ENCODE peak calls at places on chromosomes 12 and 14, in four cellular contexts. F is HEK293T, K is H1, L is HepG2. S is an unnamed sample.

GRCh38 chr12:79681008-79681590 is 9.7 kb downstream of the PAWR start:
- DNase-seq in F (no peak), K (no peak), L (no peak), S (no peak)

GRCh38 chr12:6229823-6230222 is 29.6 kb downstream of the CD9 start:
- DNase-seq in F (no peak), K (no peak), L (peak), S (no peak)

GRCh38 chr14:101561145-101561896 is at the start of gene DIO3:
- DNase-seq in F (peak), K (no peak), L (no peak), S (no peak)

GRCh38 chr14:96497087-96497486 is 5.1 kb upstream of the PAPOLA start:
- DNase-seq in F (no peak), K (no peak), L (no peak), S (no peak)

GRCh38 chr14:93571275-93571674 is 140.5 kb downstream of the UNC79 start:
- DNase-seq in F (no peak), K (no peak), L (no peak), S (no peak)

GRCh38 chr12:130838284-130838950 is 633 bp downstream of the STX2 start:
- DNase-seq in F (peak), K (no peak), L (peak), S (no peak)

GRCh38 chr12:117986705-117987469 is 18.1 kb upstream of the KSR2 start:
- DNase-seq in F (no peak), K (no peak), L (no peak), S (no peak)

GRCh38 chr14:38137005-38137404 is 70.7 kb upstream of the SSTR1 start:
- DNase-seq in F (no peak), K (no peak), L (no peak), S (no peak)

GRCh38 chr12:34625116-34625515 is 602.8 kb downstream of the ALG10 start:
- DNase-seq in F (peak), K (no peak), L (peak), S (no peak)

GRCh38 chr12:40559865-40560264 is 132.4 kb upstream of the CNTN1 start:
- DNase-seq in F (no peak), K (no peak), L (no peak), S (peak)

GRCh38 chr14:66974397-66975025 is 214.7 kb upstream of the GARIN2 start:
- DNase-seq in F (no peak), K (no peak), L (no peak), S (no peak)

GRCh38 chr12:52821826-52822660 is 8.1 kb upstream of the KRT4 start:
- DNase-seq in F (no peak), K (no peak), L (no peak), S (no peak)

GRCh38 chr12:57626111-57626928 is 6.7 kb downstream of the B4GALNT1 start:
- DNase-seq in F (no peak), K (no peak), L (no peak), S (no peak)

GRCh38 chr14:99721792-99722516 is 37.9 kb downstream of the CYP46A1 start:
- DNase-seq in F (no peak), K (no peak), L (no peak), S (no peak)

GRCh38 chr14:100618763-100619320 is 31.6 kb upstream of the BEGAIN start:
- DNase-seq in F (no peak), K (no peak), L (no peak), S (no peak)

GRCh38 chr12:47904647-47905312 is at the start of gene VDR:
- DNase-seq in F (peak), K (peak), L (peak), S (no peak)

GRCh38 chr12:79001404-79001803 is 136.8 kb downstream of the SYT1 start:
- DNase-seq in F (no peak), K (no peak), L (no peak), S (no peak)

GRCh38 chr14:106547735-106548550 is 1021.6 kb downstream of the TMEM121 start:
- DNase-seq in F (no peak), K (no peak), L (no peak), S (no peak)
- TF ChIP-seq SUZ12 in F (no peak), K (no peak), L (no peak), S (no peak)

GRCh38 chr12:54998958-54999510 is 14.5 kb upstream of the TESPA1 start:
- DNase-seq in F (no peak), K (no peak), L (no peak), S (no peak)
- TF ChIP-seq SUZ12 in F (no peak), K (no peak), L (no peak), S (no peak)

DNA sequence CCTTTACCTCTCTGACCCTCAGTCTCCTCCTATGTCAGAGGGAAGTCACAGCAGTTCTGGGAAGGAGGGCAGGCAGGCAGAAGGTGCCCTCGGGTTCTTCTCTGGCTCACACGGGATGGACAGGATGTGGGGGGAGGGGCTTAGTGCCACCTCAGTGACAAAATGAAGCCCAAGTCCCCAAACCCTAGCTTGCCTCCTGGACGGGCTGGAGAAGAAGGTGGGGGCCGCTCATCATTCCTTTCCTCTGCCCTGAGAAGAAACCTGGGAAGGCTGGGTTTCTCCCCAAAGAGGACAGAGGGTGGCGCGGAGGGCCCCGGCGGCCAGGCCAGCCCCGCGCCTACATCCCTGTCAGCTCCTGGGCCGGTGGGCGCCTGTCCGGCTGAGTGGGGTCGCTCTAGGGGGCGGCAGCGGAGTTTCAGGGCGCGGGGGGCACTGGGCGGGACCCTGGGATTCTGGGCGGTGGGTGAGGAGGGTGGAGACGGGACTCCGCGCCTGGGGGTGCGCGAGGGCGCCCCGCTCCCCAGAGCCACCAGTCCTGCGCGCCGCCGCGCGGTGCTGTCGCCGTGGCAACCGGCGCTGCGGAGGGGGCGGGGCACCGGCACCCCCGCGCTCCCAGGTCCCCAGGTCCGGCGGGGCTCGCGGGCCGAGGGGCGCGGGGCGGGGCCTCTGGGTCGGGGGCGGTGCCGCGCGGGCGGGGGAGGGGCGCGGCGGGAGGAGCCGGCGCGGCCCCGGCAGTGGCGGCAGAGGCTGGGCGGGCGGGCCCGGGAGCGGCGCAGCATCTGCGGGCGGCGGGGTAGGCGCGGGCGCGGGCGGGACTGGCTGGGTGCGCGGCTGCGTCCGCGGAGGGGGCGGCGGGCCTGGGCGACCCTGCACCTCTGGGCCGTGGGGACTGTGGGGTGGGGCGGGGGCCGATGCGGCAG is at the start of gene TMEM121:
- DNase-seq in F (peak), K (no peak), L (no peak), S (no peak)
- TF ChIP-seq SUZ12 in F (no peak), K (no peak), L (no peak), S (peak)

GRCh38 chr12:29732211-29732992 is 51.3 kb downstream of the TMTC1 start:
- DNase-seq in F (no peak), K (no peak), L (no peak), S (no peak)
- TF ChIP-seq SUZ12 in F (no peak), K (no peak), L (no peak), S (no peak)

DNA sequence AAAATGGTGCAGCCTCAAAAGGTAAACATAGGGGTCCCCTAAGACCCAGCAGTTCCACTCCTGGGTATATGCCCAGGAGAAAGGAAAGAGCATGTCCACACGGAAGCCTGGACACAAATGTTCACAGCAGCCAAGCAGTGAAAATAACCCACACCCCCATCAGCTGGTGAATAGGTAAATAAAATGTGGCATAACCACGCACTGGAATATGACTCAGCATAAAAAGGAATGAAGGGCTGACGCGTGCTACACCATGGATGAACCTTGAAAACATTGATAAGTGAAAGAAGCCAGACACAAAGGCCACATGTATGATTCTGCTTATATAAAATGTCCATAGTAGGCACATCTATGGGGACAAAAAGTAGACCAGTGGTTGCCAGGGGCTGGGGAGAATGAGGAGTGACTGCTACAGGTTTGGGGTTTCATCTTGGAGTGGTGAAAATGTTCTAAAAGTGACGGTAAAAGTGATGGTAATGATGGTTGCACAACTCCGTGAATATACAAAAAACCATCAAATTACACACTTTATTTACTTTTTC is 3.8 kb upstream of the SCARB1 start:
- DNase-seq in F (no peak), K (no peak), L (peak), S (no peak)
- TF ChIP-seq SUZ12 in F (no peak), K (no peak), L (no peak), S (no peak)